ENCODE peak calls at places on chromosomes 16 and 17, in six cellular contexts. Z is spleen, A is tibial nerve, D is HCT116, P is heart left ventricle, K is breast epithelium. O is an unnamed sample.

GRCh38 chr17:7841309-7841621 is 7.2 kb downstream of the KDM6B start:
- DNase-seq in Z (no peak), A (no peak), D (no peak), P (no peak), K (no peak), O (no peak)

GRCh38 chr16:16992986-16993783 is 477.6 kb downstream of the XYLT1 start:
- DNase-seq in Z (no peak), A (no peak), D (no peak), P (no peak), K (no peak), O (no peak)

GRCh38 chr17:64635647-64636305 is 26.3 kb downstream of the SMURF2 start:
- DNase-seq in Z (no peak), A (no peak), D (no peak), P (no peak), K (no peak), O (no peak)

GRCh38 chr17:35286120-35286781 is 43.4 kb downstream of the SLFN5 start:
- DNase-seq in Z (no peak), A (no peak), D (no peak), P (no peak), K (no peak), O (no peak)

GRCh38 chr16:49620158-49620867 is 235.6 kb downstream of the ZNF423 start:
- DNase-seq in Z (peak), A (peak), D (peak), P (peak), K (no peak), O (peak)

GRCh38 chr17:69945698-69946185 is 129.3 kb upstream of the KCNJ16 start:
- DNase-seq in Z (no peak), A (no peak), D (no peak), P (no peak), K (no peak), O (no peak)

GRCh38 chr17:43766413-43767052 is 7.9 kb upstream of the SOST start:
- DNase-seq in Z (no peak), A (peak), D (peak), P (no peak), K (no peak), O (peak)

GRCh38 chr16:11651796-11652195 is 16.5 kb upstream of the SNN start:
- DNase-seq in Z (no peak), A (no peak), D (no peak), P (no peak), K (no peak), O (no peak)

GRCh38 chr17:79795795-79796569 is 895 bp downstream of the CBX8 start:
- DNase-seq in Z (no peak), A (no peak), D (no peak), P (peak), K (no peak), O (no peak)

GRCh38 chr17:49497147-49498036 is 2.3 kb downstream of the NGFR start:
- DNase-seq in Z (no peak), A (peak), D (no peak), P (peak), K (no peak), O (peak)

GRCh38 chr16:87066695-87067556 is 250.3 kb downstream of the C16orf95 start:
- DNase-seq in Z (no peak), A (no peak), D (no peak), P (no peak), K (no peak), O (no peak)

GRCh38 chr17:59963738-59964454 is 644 bp downstream of the RNFT1 start:
- DNase-seq in Z (peak), A (no peak), D (no peak), P (peak), K (peak), O (peak)

GRCh38 chr17:41682611-41683010 is 6.1 kb upstream of the EIF1 start:
- DNase-seq in Z (no peak), A (no peak), D (no peak), P (no peak), K (no peak), O (no peak)

GRCh38 chr16:54286330-54287017 is at the start of gene IRX3:
- DNase-seq in Z (no peak), A (no peak), D (peak), P (peak), K (peak), O (peak)

GRCh38 chr17:13851889-13852288 is 217.4 kb upstream of the COX10 start:
- DNase-seq in Z (no peak), A (no peak), D (no peak), P (no peak), K (no peak), O (no peak)

GRCh38 chr16:85303354-85303883 is 191.1 kb upstream of the CIBAR2 start:
- DNase-seq in Z (peak), A (no peak), D (peak), P (peak), K (no peak), O (no peak)

GRCh38 chr17:77107506-77108433 is 33.0 kb upstream of the SEC14L1 start:
- DNase-seq in Z (no peak), A (no peak), D (no peak), P (no peak), K (no peak), O (no peak)

GRCh38 chr17:28717578-28718316 is at the start of gene RAB34:
- DNase-seq in Z (peak), A (peak), D (no peak), P (peak), K (peak), O (peak)

DNA sequence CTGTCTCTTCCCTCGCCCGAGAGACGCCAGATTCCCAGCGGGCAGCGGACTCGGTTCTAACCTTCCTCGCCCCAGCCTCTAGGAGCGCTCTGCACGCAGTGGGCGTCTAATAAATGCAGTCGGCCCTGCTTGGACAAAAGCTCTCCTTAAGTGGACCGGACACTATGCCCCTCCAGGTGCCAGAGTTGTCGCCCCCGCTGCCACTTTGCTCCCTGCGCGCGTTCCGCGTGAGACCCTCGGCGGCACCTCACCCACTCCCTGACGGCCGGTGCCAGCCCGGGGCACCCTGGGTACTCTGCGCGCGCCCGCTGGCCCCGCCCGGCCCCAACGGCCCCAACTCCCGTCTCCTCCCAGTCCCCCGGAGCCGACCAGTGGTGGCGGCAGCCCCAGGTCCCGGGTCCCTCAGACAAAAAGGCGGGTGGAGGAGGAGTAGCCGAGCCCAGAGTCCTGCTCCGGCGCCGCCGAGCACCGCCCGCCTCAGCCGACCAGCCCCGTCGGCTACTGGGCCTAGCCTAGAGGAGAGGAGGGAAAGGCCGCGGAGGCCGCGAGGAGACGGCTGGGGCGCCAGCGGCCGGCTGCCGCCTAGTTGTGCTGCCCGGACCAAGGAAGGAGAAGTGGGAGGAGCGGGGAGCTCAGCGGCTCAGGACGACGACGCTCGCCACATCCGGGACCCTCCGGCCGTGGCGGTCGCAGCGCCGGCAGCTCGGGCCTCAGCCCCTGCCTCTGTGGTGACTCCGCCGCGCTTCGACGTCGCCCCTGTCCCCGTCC is 123.0 kb downstream of the GOSR1 start:
- DNase-seq in Z (peak), A (peak), D (peak), P (peak), K (peak), O (peak)
- TF ChIP-seq POLR2A in Z (peak), A (peak), D (peak), P (no peak), K (peak), O (no peak)

GRCh38 chr17:57557793-57558681 is 187.1 kb downstream of the CCDC182 start:
- DNase-seq in Z (no peak), A (no peak), D (no peak), P (no peak), K (no peak), O (no peak)

GRCh38 chr17:57559226-57559625 is 185.9 kb downstream of the CCDC182 start:
- DNase-seq in Z (no peak), A (no peak), D (no peak), P (no peak), K (no peak), O (no peak)

GRCh38 chr17:57561072-57561861 is 183.8 kb downstream of the CCDC182 start:
- DNase-seq in Z (no peak), A (no peak), D (no peak), P (no peak), K (no peak), O (no peak)

GRCh38 chr17:57562231-57562630 is 182.9 kb downstream of the CCDC182 start:
- DNase-seq in Z (no peak), A (no peak), D (no peak), P (no peak), K (no peak), O (no peak)

DNA sequence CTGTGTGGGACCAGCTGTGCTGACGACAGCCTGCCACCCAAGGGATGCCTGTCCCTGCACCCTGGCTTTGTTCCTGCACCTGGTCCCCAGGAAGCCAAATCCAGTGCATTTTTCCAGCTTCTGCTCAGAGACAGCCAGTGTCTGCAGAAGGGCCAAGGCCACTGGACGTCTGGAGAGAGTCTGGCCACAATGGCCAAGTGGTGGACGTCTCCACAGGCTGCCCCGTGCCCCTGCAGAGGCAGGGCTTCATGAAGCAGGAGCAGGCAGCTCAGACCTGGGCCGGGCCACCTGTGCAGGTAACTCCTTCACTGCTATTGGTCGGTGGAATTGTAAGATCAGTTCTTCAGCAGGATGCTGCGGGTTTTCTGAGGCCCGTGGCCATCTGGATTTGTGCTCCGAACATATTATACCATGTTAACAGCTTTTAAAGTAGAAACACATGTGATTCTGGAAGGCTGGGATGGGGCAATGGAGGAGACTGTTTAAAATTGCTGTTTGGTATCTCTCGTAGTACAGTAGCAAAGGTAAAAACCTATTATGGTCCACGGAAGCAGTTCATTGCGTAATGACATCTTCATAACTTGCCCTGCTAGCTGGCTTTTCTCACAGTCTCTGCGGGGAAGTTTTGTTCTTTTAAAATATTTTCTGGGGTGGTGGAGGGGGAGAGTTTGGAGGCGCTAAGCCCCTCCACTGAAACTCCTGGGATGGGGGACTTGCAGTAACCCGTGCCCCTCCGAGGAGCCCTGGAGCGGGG is 185.3 kb downstream of the CCDC182 start:
- DNase-seq in Z (no peak), A (no peak), D (no peak), P (no peak), K (no peak), O (no peak)
- TF ChIP-seq CTCF in Z (no peak), A (no peak), D (no peak), P (no peak), K (no peak), O (no peak)

GRCh38 chr17:4263282-4264215 is at the start of gene ANKFY1:
- DNase-seq in Z (peak), A (peak), D (peak), P (peak), K (peak), O (peak)
- TF ChIP-seq POLR2A in Z (peak), A (no peak), D (peak), P (no peak), K (peak), O (no peak)

DNA sequence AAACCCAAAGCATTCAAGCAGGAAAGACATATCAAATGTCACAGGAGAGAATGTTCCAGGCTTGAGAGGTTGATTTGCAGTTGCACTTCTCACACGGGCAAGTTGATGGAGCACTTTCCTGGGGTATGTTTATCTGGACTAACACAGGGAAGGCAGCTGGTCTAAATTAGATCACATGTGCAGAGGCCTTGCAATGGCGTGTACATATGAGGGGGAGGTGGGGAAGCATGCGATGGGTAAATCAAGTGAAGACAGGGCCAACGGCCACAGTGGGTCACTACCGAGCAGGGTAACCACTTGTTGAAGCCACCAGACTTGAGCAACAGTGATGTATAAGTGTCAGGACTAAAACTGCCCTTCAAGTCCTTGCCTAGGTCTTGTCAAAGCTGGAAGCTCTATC is 156.6 kb upstream of the MAF start:
- DNase-seq in Z (no peak), A (no peak), D (no peak), P (no peak), K (no peak), O (no peak)
- TF ChIP-seq CTCF in Z (no peak), A (no peak), D (no peak), P (no peak), K (no peak), O (no peak)

DNA sequence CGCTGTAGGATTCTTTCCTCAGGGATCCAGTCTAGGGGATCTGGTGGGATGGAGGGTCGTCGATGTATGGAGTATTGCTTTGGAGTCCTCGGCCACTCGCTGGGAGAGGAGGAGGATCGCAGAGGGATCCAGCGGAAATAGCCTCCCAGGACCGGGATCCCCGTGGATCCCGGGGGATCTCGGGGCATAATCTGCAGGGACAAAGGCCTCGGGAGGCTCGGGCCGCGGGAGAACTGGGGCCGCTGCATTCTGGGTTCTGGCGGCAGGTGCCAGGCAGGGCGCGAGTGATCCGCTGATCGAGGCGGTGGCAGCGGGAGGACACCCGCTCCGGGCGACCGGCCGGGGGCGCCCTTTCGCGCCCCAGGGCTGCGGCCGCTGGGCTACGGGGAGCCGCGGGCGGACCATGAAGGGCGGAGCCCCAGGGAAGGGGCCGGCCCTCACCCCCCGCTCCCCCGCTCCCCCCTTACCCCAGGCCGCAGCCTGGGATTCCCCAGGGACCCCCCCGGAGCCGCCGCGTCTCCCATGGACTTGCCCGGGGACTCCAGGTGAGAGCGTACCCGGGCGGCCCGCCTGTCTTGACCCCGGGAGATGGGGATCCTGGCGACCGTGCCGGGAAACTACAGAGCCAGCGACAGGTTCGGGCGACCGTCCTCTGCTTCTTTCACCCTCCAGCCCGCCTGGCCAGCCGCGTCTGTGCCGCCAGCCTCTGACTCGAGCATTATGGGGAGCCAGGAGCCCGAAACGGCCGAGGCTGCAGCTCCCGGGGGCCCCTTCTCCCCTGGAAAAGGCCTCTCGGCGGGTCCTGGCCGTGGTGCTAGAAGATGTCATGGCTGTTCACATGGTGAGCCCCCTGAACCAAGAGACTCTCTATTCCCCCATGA is 604 bp downstream of the PRR14 start:
- DNase-seq in Z (peak), A (peak), D (no peak), P (peak), K (no peak), O (peak)
- TF ChIP-seq POLR2A in Z (no peak), A (no peak), D (no peak), P (no peak), K (no peak), O (no peak)

GRCh38 chr17:65857713-65858112 is 296.3 kb upstream of the AXIN2 start:
- DNase-seq in Z (no peak), A (no peak), D (no peak), P (no peak), K (no peak), O (no peak)
- TF ChIP-seq CTCF in Z (no peak), A (no peak), D (no peak), P (no peak), K (no peak), O (no peak)

DNA sequence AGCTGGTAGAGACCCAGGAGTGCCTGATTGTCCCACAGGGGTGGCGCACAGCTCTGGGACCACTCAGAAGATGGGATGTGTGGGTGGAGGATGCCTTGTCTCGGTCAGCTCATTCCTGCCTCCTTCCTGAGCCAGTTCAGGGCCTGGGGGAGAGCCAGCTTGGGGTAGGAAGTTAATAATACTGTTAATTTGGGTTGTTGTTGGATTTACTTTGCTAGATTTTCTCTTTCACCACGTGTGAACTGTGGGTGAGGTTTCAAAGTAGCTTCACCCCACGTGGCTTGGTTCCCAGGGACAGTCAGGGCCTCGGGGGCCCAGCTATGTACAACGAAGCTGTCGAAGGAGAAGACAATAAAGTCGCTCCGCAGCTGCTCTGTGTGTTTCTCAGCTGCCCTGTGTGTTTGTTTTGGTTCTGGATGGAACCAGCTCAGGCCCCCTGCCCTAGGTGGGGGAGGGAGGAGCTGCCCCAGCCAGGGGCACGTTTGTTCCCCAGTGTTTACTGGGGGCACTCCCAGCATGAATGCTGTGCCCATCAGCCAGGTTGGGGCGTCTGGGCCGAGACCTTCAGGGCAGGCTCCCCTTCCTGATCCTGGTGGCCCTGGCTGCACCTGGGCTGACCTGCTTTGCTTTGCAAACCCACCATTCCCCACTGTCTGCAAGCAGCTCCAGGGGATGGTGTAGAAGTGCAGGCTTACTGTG is 2.3 kb downstream of the NUDT16L1 start:
- DNase-seq in Z (peak), A (no peak), D (no peak), P (no peak), K (no peak), O (peak)
- TF ChIP-seq POLR2A in Z (no peak), A (no peak), D (no peak), P (no peak), K (no peak), O (no peak)